ENCODE peak calls at places on chromosomes 6 and 20, in six cellular contexts. B is sigmoid colon; I is astrocyte of the spinal cord; A is cardiac muscle cell; P is B cell; Y is CD4-positive, alpha-beta T cell. C is an unnamed sample.

GRCh38 chr20:6792789-6793188 is 25.3 kb downstream of the BMP2 start:
- DNase-seq in B (no peak), I (no peak), A (no peak), P (no peak), Y (no peak), C (no peak)

GRCh38 chr6:153131037-153131981 is at the start of gene RGS17:
- DNase-seq in B (peak), I (peak), A (peak), P (no peak), Y (no peak), C (peak)

GRCh38 chr6:68279793-68280557 is 355.1 kb upstream of the ADGRB3 start:
- DNase-seq in B (no peak), I (peak), A (peak), P (no peak), Y (no peak), C (no peak)

GRCh38 chr6:17101422-17102257 is at the start of gene STMND1:
- DNase-seq in B (peak), I (peak), A (peak), P (no peak), Y (no peak), C (peak)

GRCh38 chr6:101011165-101011564 is 130.0 kb upstream of the ASCC3 start:
- DNase-seq in B (no peak), I (no peak), A (no peak), P (no peak), Y (no peak), C (no peak)

GRCh38 chr20:47740225-47741184 is 44.8 kb downstream of the SULF2 start:
- DNase-seq in B (peak), I (no peak), A (peak), P (no peak), Y (no peak), C (no peak)

GRCh38 chr20:48319943-48320584 is 507.7 kb downstream of the PREX1 start:
- DNase-seq in B (no peak), I (peak), A (no peak), P (peak), Y (no peak), C (no peak)

GRCh38 chr20:45933231-45934045 is 1.0 kb upstream of the PCIF1 start:
- DNase-seq in B (peak), I (peak), A (peak), P (peak), Y (peak), C (peak)

GRCh38 chr6:13120483-13121482 is 207.6 kb downstream of the TBC1D7 start:
- DNase-seq in B (no peak), I (no peak), A (peak), P (no peak), Y (no peak), C (no peak)

GRCh38 chr6:121549741-121550140 is 114.3 kb downstream of the GJA1 start:
- DNase-seq in B (no peak), I (peak), A (peak), P (no peak), Y (no peak), C (no peak)

GRCh38 chr20:19260412-19261090 is 48.1 kb downstream of the SLC24A3 start:
- DNase-seq in B (no peak), I (no peak), A (no peak), P (no peak), Y (no peak), C (no peak)

GRCh38 chr20:19934792-19935491 is 82.2 kb upstream of the NAA20 start:
- DNase-seq in B (peak), I (no peak), A (no peak), P (peak), Y (no peak), C (no peak)

GRCh38 chr20:3689978-3690377 is 8.2 kb upstream of the ADAM33 start:
- DNase-seq in B (no peak), I (no peak), A (no peak), P (no peak), Y (no peak), C (no peak)

GRCh38 chr6:48826884-48827701 is 636.0 kb downstream of the MMUT start:
- DNase-seq in B (no peak), I (peak), A (peak), P (no peak), Y (no peak), C (no peak)

GRCh38 chr6:99789767-99790166 is 183.1 kb downstream of the PRDM13 start:
- DNase-seq in B (no peak), I (no peak), A (no peak), P (no peak), Y (no peak), C (no peak)

GRCh38 chr6:46781478-46782378 is 11.5 kb upstream of the MEP1A start:
- DNase-seq in B (no peak), I (peak), A (peak), P (no peak), Y (no peak), C (no peak)
- TF ChIP-seq CTCF in B (no peak), I (peak), A (peak), P (peak), Y (peak), C (peak)

GRCh38 chr20:62141397-62142251 is 1.6 kb downstream of the PSMA7 start:
- DNase-seq in B (no peak), I (peak), A (peak), P (no peak), Y (no peak), C (no peak)
- TF ChIP-seq CTCF in B (no peak), I (peak), A (peak), P (no peak), Y (peak), C (no peak)

GRCh38 chr6:116971959-116972358 is 94.9 kb downstream of the RFX6 start:
- DNase-seq in B (no peak), I (peak), A (peak), P (no peak), Y (no peak), C (no peak)
- TF ChIP-seq CTCF in B (no peak), I (peak), A (peak), P (peak), Y (peak), C (peak)

GRCh38 chr6:1659816-1660215 is 50.1 kb downstream of the FOXC1 start:
- DNase-seq in B (no peak), I (no peak), A (no peak), P (no peak), Y (no peak), C (no peak)
- TF ChIP-seq CTCF in B (no peak), I (no peak), A (no peak), P (no peak), Y (no peak), C (no peak)

DNA sequence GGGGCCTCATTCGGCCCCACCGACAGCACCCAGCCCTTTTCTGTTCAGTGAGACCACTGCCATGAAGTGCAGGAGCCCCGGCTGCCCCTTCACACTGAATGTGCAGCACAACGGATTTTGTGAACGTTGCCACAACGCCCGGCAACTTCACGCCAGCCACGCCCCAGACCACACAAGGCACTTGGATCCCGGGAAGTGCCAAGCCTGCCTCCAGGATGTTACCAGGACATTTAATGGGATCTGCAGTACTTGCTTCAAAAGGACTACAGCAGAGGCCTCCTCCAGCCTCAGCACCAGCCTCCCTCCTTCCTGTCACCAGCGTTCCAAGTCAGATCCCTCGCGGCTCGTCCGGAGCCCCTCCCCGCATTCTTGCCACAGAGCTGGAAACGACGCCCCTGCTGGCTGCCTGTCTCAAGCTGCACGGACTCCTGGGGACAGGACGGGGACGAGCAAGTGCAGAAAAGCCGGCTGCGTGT is 11.8 kb downstream of the TNFAIP3 start:
- DNase-seq in B (peak), I (no peak), A (no peak), P (no peak), Y (no peak), C (no peak)
- TF ChIP-seq CTCF in B (no peak), I (peak), A (no peak), P (no peak), Y (no peak), C (no peak)

GRCh38 chr6:43996614-43997341 is 130.5 kb downstream of the MRPL14 start:
- DNase-seq in B (peak), I (no peak), A (no peak), P (no peak), Y (peak), C (no peak)

GRCh38 chr6:43992126-43992663 is 135.1 kb downstream of the MRPL14 start:
- DNase-seq in B (peak), I (no peak), A (no peak), P (no peak), Y (no peak), C (no peak)

GRCh38 chr6:43995137-43995536 is 132.1 kb downstream of the MRPL14 start:
- DNase-seq in B (peak), I (no peak), A (no peak), P (no peak), Y (no peak), C (no peak)

GRCh38 chr6:43992783-43993505 is 134.3 kb downstream of the MRPL14 start:
- DNase-seq in B (peak), I (no peak), A (no peak), P (no peak), Y (no peak), C (no peak)

GRCh38 chr6:43993881-43994523 is 133.2 kb downstream of the MRPL14 start:
- DNase-seq in B (peak), I (no peak), A (no peak), P (no peak), Y (peak), C (no peak)
- TF ChIP-seq CTCF in B (no peak), I (no peak), A (no peak), P (no peak), Y (no peak), C (no peak)

GRCh38 chr6:24520929-24521546 is 26.3 kb downstream of the ALDH5A1 start:
- DNase-seq in B (no peak), I (peak), A (peak), P (peak), Y (peak), C (no peak)
- TF ChIP-seq CTCF in B (no peak), I (peak), A (peak), P (peak), Y (peak), C (no peak)

C was measured in mesothelial cell of epicardium.